ENCODE peak calls at places on chromosomes 5 and 9, in five cellular contexts. G, Y, I, R and E are unnamed samples. For H3K4me1, the result is how much of the 10 kb centered on the place peaks cover.

GRCh38 chr9:580652-581342 is 260.7 kb upstream of the DMRT1 start:
- DNase-seq in G (no peak), Y (no peak), I (no peak), R (peak), E (no peak)

GRCh38 chr9:84111726-84112125 is 131.1 kb downstream of the RMI1 start:
- DNase-seq in G (no peak), Y (no peak), I (no peak), R (no peak), E (no peak)

GRCh38 chr5:90438100-90438499 is 28.5 kb upstream of the CETN3 start:
- DNase-seq in G (no peak), Y (no peak), I (peak), R (no peak), E (no peak)

GRCh38 chr5:156826150-156826549 is 23.9 kb upstream of the PPP1R2B start:
- DNase-seq in G (peak), Y (no peak), I (no peak), R (no peak), E (no peak)

GRCh38 chr5:142421158-142421617 is 96.4 kb upstream of the SPRY4 start:
- DNase-seq in G (no peak), Y (no peak), I (peak), R (no peak), E (no peak)

GRCh38 chr9:20584968-20585643 is 37.2 kb downstream of the MLLT3 start:
- DNase-seq in G (no peak), Y (no peak), I (no peak), R (no peak), E (no peak)

GRCh38 chr9:38200431-38200830 is 131.4 kb upstream of the SHB start:
- DNase-seq in G (no peak), Y (no peak), I (no peak), R (no peak), E (no peak)

GRCh38 chr9:72526901-72527800 is 5.7 kb downstream of the TMC1 start:
- DNase-seq in G (no peak), Y (peak), I (peak), R (peak), E (peak)

GRCh38 chr5:32232441-32233219 is 58.5 kb upstream of the GOLPH3 start:
- DNase-seq in G (peak), Y (peak), I (peak), R (peak), E (peak)

DNA sequence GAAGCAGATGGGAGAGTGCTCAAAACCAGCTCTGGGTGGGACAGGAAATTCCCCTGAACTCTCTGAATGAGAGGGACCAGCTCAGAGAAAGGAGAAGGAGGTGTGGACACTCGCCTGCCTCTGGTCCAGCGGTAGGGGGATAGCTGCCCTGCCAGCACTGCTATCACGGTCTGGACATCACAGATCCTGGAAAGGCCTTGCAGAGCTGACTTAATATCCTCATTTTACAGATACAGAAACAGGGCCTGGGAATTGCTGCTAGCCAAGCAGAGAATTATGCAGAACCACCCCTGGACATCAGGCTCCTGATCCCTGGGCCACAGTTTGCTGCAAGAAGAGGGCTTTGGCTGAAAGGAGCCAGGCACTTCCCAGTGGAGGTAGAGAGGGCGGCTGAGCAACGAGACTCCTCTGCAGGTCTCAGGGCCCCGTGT is 4.8 kb downstream of the TRAF1 start:
- DNase-seq in G (no peak), Y (no peak), I (no peak), R (no peak), E (no peak)
- TF ChIP-seq CTCF in G (no peak), Y (no peak), I (no peak), R (no peak), E (no peak)

DNA sequence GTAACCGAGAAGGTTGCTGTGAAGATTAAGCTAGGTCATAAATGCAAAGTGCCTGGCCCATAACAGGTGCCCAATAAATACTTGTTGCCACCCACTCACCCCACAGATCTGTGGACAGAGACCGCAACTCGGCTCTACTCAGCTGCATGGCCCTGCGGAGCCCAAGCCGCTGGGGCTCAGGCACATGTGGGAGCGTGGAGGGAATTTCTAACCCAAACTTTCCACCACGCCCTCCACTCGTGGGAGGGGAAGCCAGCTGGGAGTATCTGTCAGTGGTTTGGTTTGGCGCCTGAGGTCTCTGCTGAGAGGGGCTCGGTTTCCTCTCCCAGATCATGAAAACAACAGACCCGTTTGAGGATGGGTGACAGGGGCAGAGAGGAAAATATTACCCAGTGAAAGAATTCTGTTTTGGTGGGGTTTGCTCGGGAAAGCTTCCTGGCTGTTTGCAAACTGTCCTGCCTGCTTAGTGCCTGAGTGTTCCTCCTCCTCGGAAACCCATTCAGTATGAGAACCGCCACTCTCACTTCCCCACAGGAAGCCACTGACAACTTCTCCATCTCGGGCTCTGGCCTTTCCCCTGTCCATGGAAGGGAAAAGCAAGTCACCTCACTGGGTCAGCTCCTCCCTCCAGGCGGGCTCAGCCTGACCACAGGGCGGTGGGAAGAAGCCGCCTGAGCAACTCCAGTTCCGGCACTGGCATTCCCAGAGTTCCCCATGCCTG is 60.1 kb downstream of the RGS3 start:
- DNase-seq in G (peak), Y (peak), I (no peak), R (peak), E (peak)
- H3K4me3 ChIP-seq in G (peak), Y (peak), I (no peak), R (peak), E (no peak)

GRCh38 chr5:150196514-150196913 is 6.7 kb downstream of the SLC6A7 start:
- DNase-seq in G (no peak), Y (no peak), I (no peak), R (no peak), E (no peak)

GRCh38 chr5:150189728-150190502 is at the start of gene SLC6A7:
- DNase-seq in G (no peak), Y (no peak), I (no peak), R (no peak), E (no peak)

GRCh38 chr5:150190503-150190973 is 676 bp downstream of the SLC6A7 start:
- DNase-seq in G (no peak), Y (no peak), I (no peak), R (no peak), E (no peak)

GRCh38 chr5:150190987-150191386 is 1.1 kb downstream of the SLC6A7 start:
- DNase-seq in G (no peak), Y (no peak), I (no peak), R (no peak), E (no peak)

DNA sequence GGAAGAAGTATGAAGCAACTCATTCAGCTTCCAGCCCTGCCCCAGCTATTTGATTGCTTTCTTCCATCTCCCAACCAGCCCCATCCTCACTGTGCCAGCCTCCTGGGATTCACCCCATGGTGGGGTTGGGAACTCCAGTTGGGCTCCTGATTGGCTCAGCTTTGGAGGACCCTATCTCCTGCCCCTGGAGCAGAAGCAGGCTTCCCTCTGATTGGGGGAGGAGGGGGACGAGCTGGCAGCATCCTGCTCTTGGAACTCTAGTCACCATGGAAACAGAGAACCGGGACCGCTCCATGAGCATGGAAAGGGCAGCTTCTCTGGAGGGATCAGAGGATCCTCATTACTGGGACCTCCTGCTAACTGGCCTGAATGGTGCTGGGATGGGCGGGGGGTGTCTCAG is 2.6 kb downstream of the SLC6A7 start:
- DNase-seq in G (no peak), Y (no peak), I (no peak), R (no peak), E (no peak)
- H3K4me1 ChIP-seq in G (under half), Y (under half), I (under half), R (under half), E (under half)

GRCh38 chr9:97924386-97924785 is 2.1 kb upstream of the TRMO start:
- DNase-seq in G (no peak), Y (no peak), I (no peak), R (no peak), E (no peak)

GRCh38 chr9:97925497-97926334 is 3.4 kb upstream of the TRMO start:
- DNase-seq in G (no peak), Y (no peak), I (no peak), R (no peak), E (no peak)

GRCh38 chr9:97930972-97931371 is 7.0 kb downstream of the HEMGN start:
- DNase-seq in G (peak), Y (no peak), I (no peak), R (no peak), E (no peak)

GRCh38 chr9:97933573-97933972 is 4.4 kb downstream of the HEMGN start:
- DNase-seq in G (peak), Y (no peak), I (no peak), R (no peak), E (no peak)

DNA sequence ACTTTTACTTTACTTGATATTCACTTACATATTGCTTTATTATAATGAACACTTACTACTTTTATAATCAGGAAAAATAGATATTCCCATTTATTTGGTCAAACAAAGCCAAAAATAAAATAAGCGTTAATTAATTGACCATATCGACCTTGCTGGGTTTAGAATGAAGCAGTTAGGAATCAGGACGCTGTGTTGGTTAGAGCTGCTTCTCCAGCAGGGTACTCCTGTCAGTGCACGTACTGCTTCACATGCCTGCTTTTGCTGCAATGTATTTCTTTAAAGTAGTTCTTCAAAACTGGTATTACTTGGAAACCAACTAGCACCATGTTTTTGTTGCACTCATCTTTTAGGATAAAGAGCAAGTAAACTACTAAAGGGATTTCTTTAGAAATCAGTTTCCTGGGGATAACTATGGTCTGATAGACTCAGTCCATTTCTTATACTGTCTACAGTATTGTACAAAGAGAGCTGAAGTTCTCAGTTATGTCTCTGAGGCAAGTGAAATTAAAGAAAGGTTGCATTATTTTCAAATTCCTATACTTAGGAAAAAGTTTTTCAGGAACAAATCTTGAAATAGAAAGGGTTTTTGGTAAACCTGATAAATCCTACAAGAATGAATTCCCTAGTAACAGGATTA is 6.8 kb upstream of the TRMO start:
- DNase-seq in G (no peak), Y (no peak), I (no peak), R (no peak), E (no peak)
- TF ChIP-seq CTCF in G (no peak), Y (no peak), I (no peak), R (no peak), E (no peak)